ENCODE peak calls at places on chromosomes 16 and 17, in five cellular contexts. One of them, this sample, is unnamed.

GRCh38 chr17:13581925-13582324 is 19.8 kb downstream of the HS3ST3A1 start:
- DNase-seq in mesenchymal stem cell: no peak
- DNase-seq in neuronal stem cell: no peak
- DNase-seq in H9: no peak
- DNase-seq in H1: no peak
- DNase-seq in this sample: no peak

GRCh38 chr17:70181376-70181775 is 12.0 kb downstream of the KCNJ2 start:
- DNase-seq in H1: no peak
- DNase-seq in mesenchymal stem cell: no peak
- DNase-seq in neuronal stem cell: no peak
- DNase-seq in H9: no peak
- DNase-seq in this sample: no peak

GRCh38 chr17:66865151-66865550 is 30.2 kb downstream of the CACNG5 start:
- DNase-seq in H9: no peak
- DNase-seq in H1: no peak
- DNase-seq in mesenchymal stem cell: no peak
- DNase-seq in neuronal stem cell: no peak
- DNase-seq in this sample: no peak

GRCh38 chr17:81317436-81317821 is 22.3 kb upstream of the SLC38A10 start:
- DNase-seq in mesenchymal stem cell: no peak
- DNase-seq in neuronal stem cell: no peak
- DNase-seq in H9: no peak
- DNase-seq in H1: no peak
- DNase-seq in this sample: no peak

GRCh38 chr16:9797306-9797705 is 384.9 kb downstream of the GRIN2A start:
- DNase-seq in H1: no peak
- DNase-seq in H9: no peak
- DNase-seq in mesenchymal stem cell: no peak
- DNase-seq in neuronal stem cell: no peak
- DNase-seq in this sample: peak; percentile 45

GRCh38 chr17:36183811-36184765 is 7.7 kb upstream of the TBC1D3B start:
- DNase-seq in H9: no peak
- DNase-seq in mesenchymal stem cell: no peak
- DNase-seq in H1: peak; percentile 83
- DNase-seq in neuronal stem cell: no peak
- DNase-seq in this sample: no peak

GRCh38 chr16:30028438-30029093 is 2.5 kb downstream of the TLCD3B start:
- DNase-seq in H1: peak; percentile 88
- DNase-seq in mesenchymal stem cell: peak; percentile 25
- DNase-seq in H9: peak; percentile 77
- DNase-seq in neuronal stem cell: peak; percentile 59
- DNase-seq in this sample: peak; percentile 50

GRCh38 chr17:19239544-19239943 is 2.4 kb downstream of the EPN2 start:
- DNase-seq in H1: no peak
- DNase-seq in mesenchymal stem cell: no peak
- DNase-seq in H9: no peak
- DNase-seq in neuronal stem cell: no peak
- DNase-seq in this sample: peak; percentile 97

GRCh38 chr16:72664122-72664479 is 383.8 kb downstream of the ZFHX3 start:
- DNase-seq in neuronal stem cell: peak; percentile 5
- DNase-seq in H1: no peak
- DNase-seq in H9: no peak
- DNase-seq in mesenchymal stem cell: peak; percentile 35
- DNase-seq in this sample: no peak

GRCh38 chr17:41464682-41465081 is 2.5 kb downstream of the KRT32 start:
- DNase-seq in neuronal stem cell: no peak
- DNase-seq in mesenchymal stem cell: peak; percentile 43
- DNase-seq in H1: no peak
- DNase-seq in H9: no peak
- DNase-seq in this sample: peak; percentile 9

GRCh38 chr17:20225162-20226115 is 216.3 kb downstream of the SPECC1 start:
- DNase-seq in neuronal stem cell: no peak
- DNase-seq in mesenchymal stem cell: no peak
- DNase-seq in H9: no peak
- DNase-seq in H1: peak; percentile 48
- DNase-seq in this sample: no peak

GRCh38 chr17:19398301-19399181 is 11.6 kb upstream of the MFAP4 start:
- DNase-seq in H1: no peak
- DNase-seq in neuronal stem cell: no peak
- DNase-seq in mesenchymal stem cell: peak; percentile 35
- DNase-seq in H9: no peak
- DNase-seq in this sample: no peak

GRCh38 chr17:27529230-27529796 is 73.1 kb downstream of the KSR1 start:
- DNase-seq in neuronal stem cell: no peak
- DNase-seq in H9: no peak
- DNase-seq in H1: no peak
- DNase-seq in mesenchymal stem cell: peak; percentile 70
- DNase-seq in this sample: no peak

GRCh38 chr16:78896280-78896679 is 704.3 kb downstream of the MAF start:
- DNase-seq in H9: no peak
- DNase-seq in mesenchymal stem cell: no peak
- DNase-seq in H1: no peak
- DNase-seq in neuronal stem cell: no peak
- DNase-seq in this sample: no peak

GRCh38 chr17:17913695-17914332 is 58.4 kb downstream of the TOM1L2 start:
- DNase-seq in H1: no peak
- DNase-seq in mesenchymal stem cell: peak; percentile 95
- DNase-seq in neuronal stem cell: no peak
- DNase-seq in H9: peak; percentile 92
- DNase-seq in this sample: peak; percentile 75

GRCh38 chr17:76793775-76794174 is 55.9 kb downstream of the MFSD11 start:
- DNase-seq in neuronal stem cell: no peak
- DNase-seq in H9: peak; percentile 67
- DNase-seq in mesenchymal stem cell: peak; percentile 46
- DNase-seq in H1: no peak
- DNase-seq in this sample: peak; percentile 64

GRCh38 chr16:55907661-55908060 is 32.5 kb upstream of the CES5A start:
- DNase-seq in mesenchymal stem cell: no peak
- DNase-seq in H9: no peak
- DNase-seq in H1: no peak
- DNase-seq in neuronal stem cell: no peak
- DNase-seq in this sample: no peak

GRCh38 chr16:67104845-67105244 is 4.9 kb upstream of the PHAF1 start:
- DNase-seq in H1: no peak
- DNase-seq in H9: no peak
- DNase-seq in neuronal stem cell: no peak
- DNase-seq in mesenchymal stem cell: no peak
- DNase-seq in this sample: no peak

GRCh38 chr16:22093952-22094351 is 1.6 kb downstream of the VWA3A start:
- DNase-seq in H9: no peak
- DNase-seq in neuronal stem cell: no peak
- DNase-seq in H1: no peak
- DNase-seq in mesenchymal stem cell: no peak
- DNase-seq in this sample: no peak

GRCh38 chr17:59073972-59074371 is 32.7 kb downstream of the TRIM37 start:
- DNase-seq in mesenchymal stem cell: no peak
- DNase-seq in H1: no peak
- DNase-seq in H9: no peak
- DNase-seq in neuronal stem cell: no peak
- DNase-seq in this sample: no peak

GRCh38 chr16:68408967-68409366 is 39.3 kb downstream of the SMPD3 start:
- DNase-seq in neuronal stem cell: peak; percentile 23
- DNase-seq in H1: no peak
- DNase-seq in mesenchymal stem cell: no peak
- DNase-seq in H9: peak; percentile 47
- DNase-seq in this sample: peak; percentile 72

GRCh38 chr17:72342582-72343527 is 222.0 kb downstream of the SOX9 start:
- DNase-seq in H9: no peak
- DNase-seq in H1: no peak
- DNase-seq in mesenchymal stem cell: no peak
- DNase-seq in neuronal stem cell: no peak
- DNase-seq in this sample: no peak

GRCh38 chr17:72343911-72344310 is 223.1 kb downstream of the SOX9 start:
- DNase-seq in mesenchymal stem cell: peak; percentile 39
- DNase-seq in neuronal stem cell: no peak
- DNase-seq in H1: no peak
- DNase-seq in H9: no peak
- DNase-seq in this sample: no peak

GRCh38 chr17:72340836-72341235 is 220.0 kb downstream of the SOX9 start:
- DNase-seq in H1: no peak
- DNase-seq in H9: no peak
- DNase-seq in mesenchymal stem cell: no peak
- DNase-seq in neuronal stem cell: no peak
- DNase-seq in this sample: no peak

GRCh38 chr17:72344613-72345012 is 223.8 kb downstream of the SOX9 start:
- DNase-seq in H1: no peak
- DNase-seq in neuronal stem cell: no peak
- DNase-seq in mesenchymal stem cell: no peak
- DNase-seq in H9: no peak
- DNase-seq in this sample: no peak

GRCh38 chr17:72342061-72342460 is 221.2 kb downstream of the SOX9 start:
- DNase-seq in mesenchymal stem cell: no peak
- DNase-seq in H1: no peak
- DNase-seq in neuronal stem cell: no peak
- DNase-seq in H9: no peak
- DNase-seq in this sample: no peak
- H3K23ac ChIP-seq in mesenchymal stem cell: no peak overlapping the region
- H3K23ac ChIP-seq in H1: no peak overlapping the region
- H3K23ac ChIP-seq in neuronal stem cell: no peak overlapping the region
- H3K23ac ChIP-seq in H9: no peak overlapping the region
- H3K23ac ChIP-seq in this sample: no peak overlapping the region

DNA sequence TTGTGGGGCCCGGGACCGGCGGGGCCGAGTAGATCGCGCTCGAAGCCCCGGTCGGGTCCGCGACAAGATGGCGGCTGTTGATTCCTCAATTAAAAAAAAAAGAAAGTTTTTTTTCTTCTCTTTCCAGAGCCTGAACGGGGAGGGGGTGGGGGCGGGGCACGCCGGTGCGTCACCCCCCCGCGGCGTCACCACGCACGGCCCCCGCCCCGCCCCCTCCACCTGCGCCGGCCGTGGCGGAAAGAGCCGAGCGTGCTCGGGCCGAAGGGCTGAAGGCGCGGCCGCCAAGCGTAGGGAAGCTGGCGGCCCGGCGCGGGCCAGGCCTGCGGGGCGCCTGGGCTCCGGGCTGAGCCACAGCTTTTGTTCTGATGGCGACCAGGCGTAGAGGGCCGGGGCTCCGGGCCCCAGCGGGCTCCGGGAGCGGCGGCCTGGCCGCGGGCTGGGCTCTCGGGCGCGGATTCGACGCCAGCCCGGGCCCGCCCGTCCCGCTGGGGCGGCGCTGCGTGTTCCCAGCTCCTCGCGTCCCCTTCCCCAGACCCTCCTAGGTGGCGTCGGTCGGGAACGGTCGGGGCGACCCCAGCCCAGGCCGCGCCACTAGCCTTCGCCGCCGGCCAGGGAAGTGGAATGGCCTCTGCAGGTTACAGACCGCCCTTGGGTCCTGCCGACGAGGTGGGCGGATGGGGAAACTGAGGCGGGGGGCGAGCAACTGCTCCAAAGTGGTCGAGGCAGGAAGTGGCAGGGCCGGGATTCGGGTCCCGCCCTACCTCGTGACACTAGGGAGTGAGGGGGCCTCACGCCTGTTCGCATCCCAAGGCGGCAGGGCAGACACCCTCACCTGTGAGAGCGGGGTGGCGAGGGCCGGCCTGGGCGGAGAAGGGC is at the start of gene CREBBP:
- DNase-seq in H1: peak; percentile 87
- DNase-seq in mesenchymal stem cell: peak; percentile 84
- DNase-seq in neuronal stem cell: peak; percentile 92
- DNase-seq in H9: peak; percentile 86
- DNase-seq in this sample: peak; percentile 95
- H3K4ac ChIP-seq in H1: peak within 1 kb of the TSS; percentile 69
- H3K4ac ChIP-seq in mesenchymal stem cell: peak within 1 kb of the TSS; percentile 96
- H3K4ac ChIP-seq in neuronal stem cell: peak within 1 kb of the TSS; percentile 66
- H3K4ac ChIP-seq in H9: no peak within 1 kb of the TSS
- H3K4ac ChIP-seq in this sample: peak within 1 kb of the TSS; percentile 98

DNA sequence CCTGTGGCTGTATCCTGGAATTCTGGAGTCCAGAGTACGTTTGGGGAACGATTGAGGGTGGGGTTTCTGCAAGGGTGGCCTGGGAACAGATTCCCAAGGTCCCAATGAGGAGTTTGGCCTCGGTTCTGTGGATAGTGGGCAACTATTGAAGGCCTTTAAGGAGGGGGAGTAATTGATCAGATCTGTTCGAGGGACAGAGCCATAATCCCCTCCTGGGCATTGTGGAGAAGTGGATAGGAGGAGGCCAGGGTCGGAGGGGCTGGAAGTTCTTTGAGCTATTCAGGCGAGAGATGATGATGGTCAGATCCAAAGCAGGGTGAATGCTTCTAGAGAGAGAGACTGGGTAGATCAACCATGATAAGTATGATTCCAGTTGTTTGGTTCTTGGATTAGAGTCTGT is 173.4 kb downstream of the SNX29 start:
- DNase-seq in neuronal stem cell: no peak
- DNase-seq in H1: no peak
- DNase-seq in H9: no peak
- DNase-seq in mesenchymal stem cell: no peak
- DNase-seq in this sample: no peak
- H2BK12ac ChIP-seq in neuronal stem cell: no peak overlapping the region
- H2BK12ac ChIP-seq in H1: no peak overlapping the region
- H2BK12ac ChIP-seq in H9: no peak overlapping the region
- H2BK12ac ChIP-seq in mesenchymal stem cell: no peak overlapping the region
- H2BK12ac ChIP-seq in this sample: no peak overlapping the region

GRCh38 chr17:8152981-8153549 is 861 bp upstream of the PER1 start:
- DNase-seq in neuronal stem cell: no peak
- DNase-seq in mesenchymal stem cell: no peak
- DNase-seq in H1: no peak
- DNase-seq in H9: peak; percentile 43
- DNase-seq in this sample: no peak

GRCh38 chr17:8152112-8152775 is at the start of gene PER1:
- DNase-seq in mesenchymal stem cell: peak; percentile 97
- DNase-seq in H1: peak; percentile 96
- DNase-seq in H9: peak; percentile 99
- DNase-seq in neuronal stem cell: peak; percentile 80
- DNase-seq in this sample: peak; percentile 95

GRCh38 chr17:8150194-8151119 is 1.7 kb downstream of the PER1 start:
- DNase-seq in mesenchymal stem cell: no peak
- DNase-seq in H1: no peak
- DNase-seq in neuronal stem cell: no peak
- DNase-seq in H9: no peak
- DNase-seq in this sample: no peak

GRCh38 chr17:8151120-8151640 is 1.0 kb downstream of the PER1 start:
- DNase-seq in mesenchymal stem cell: peak; percentile 97
- DNase-seq in H1: peak; percentile 81
- DNase-seq in H9: peak; percentile 87
- DNase-seq in neuronal stem cell: no peak
- DNase-seq in this sample: peak; percentile 67

GRCh38 chr17:8151641-8152111 is 528 bp downstream of the PER1 start:
- DNase-seq in mesenchymal stem cell: no peak
- DNase-seq in H9: peak; percentile 56
- DNase-seq in H1: no peak
- DNase-seq in neuronal stem cell: no peak
- DNase-seq in this sample: peak; percentile 54
- H3K23ac ChIP-seq in mesenchymal stem cell: peak overlapping the region; percentile 96
- H3K23ac ChIP-seq in H9: no peak overlapping the region
- H3K23ac ChIP-seq in H1: no peak overlapping the region
- H3K23ac ChIP-seq in neuronal stem cell: peak overlapping the region; percentile 77
- H3K23ac ChIP-seq in this sample: no peak overlapping the region

DNA sequence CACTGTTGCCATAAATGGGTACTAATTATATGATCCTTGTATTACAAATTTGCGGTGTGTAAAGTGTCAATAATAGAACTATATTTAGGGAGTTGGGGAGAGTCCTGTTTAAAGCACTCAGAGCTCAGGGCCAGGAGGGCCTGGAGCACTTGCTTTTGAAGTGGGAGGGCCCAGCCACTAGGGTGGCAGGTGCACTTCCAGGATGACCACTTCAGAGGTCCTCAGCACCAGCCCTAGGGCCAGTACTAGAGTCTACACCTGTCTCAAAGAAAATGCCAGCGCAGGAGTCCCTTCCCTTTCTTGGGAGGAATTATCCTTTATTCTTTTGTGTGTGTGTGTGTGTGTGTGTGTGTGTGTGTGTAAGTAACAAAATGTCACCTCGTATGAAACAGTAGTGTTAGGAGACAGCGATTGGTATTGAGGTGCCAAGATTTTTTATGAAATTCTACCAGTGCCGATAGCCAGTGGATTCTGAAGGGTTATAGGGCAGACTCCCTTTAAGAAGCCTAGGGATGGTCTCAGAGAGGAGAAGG is 31.9 kb downstream of the MYO18A start:
- DNase-seq in H9: no peak
- DNase-seq in neuronal stem cell: no peak
- DNase-seq in H1: no peak
- DNase-seq in mesenchymal stem cell: no peak
- DNase-seq in this sample: no peak
- H3K4ac ChIP-seq in H9: no peak overlapping the region
- H3K4ac ChIP-seq in neuronal stem cell: no peak overlapping the region
- H3K4ac ChIP-seq in H1: no peak overlapping the region
- H3K4ac ChIP-seq in mesenchymal stem cell: peak overlapping the region; percentile 77
- H3K4ac ChIP-seq in this sample: no peak overlapping the region

This sample was measured in trophoblast cell.